ENCODE peak calls at places on chromosomes 6 and 20, in seven cellular contexts. V is lower leg skin, S is heart left ventricle, O is upper lobe of right lung, N is AG08396, C is NCI-H1092, I is posterior cingulate gyrus. E is an unnamed sample.

GRCh38 chr20:61256365-61256764 is 4.3 kb downstream of the CDH4 start:
- DNase-seq in V (no peak), S (no peak), O (no peak), N (no peak), C (no peak), I (no peak), E (no peak)

GRCh38 chr6:106609699-106610098 is 19.6 kb downstream of the RTN4IP1 start:
- DNase-seq in V (no peak), S (no peak), O (no peak), N (no peak), C (peak; percentile 17), I (no peak), E (no peak)

GRCh38 chr6:34696189-34696738 is 303 bp downstream of the ILRUN start:
- DNase-seq in V (peak; percentile 93), S (no peak), O (peak; percentile 85), N (no peak), C (no peak), I (no peak), E (peak; percentile 47)

GRCh38 chr20:25226433-25227316 is 21.2 kb upstream of the PYGB start:
- DNase-seq in V (peak; percentile 82), S (peak; percentile 86), O (no peak), N (no peak), C (no peak), I (no peak), E (peak; percentile 40)

GRCh38 chr6:121223930-121224329 is 110.3 kb downstream of the TBC1D32 start:
- DNase-seq in V (no peak), S (no peak), O (no peak), N (no peak), C (no peak), I (no peak), E (no peak)

GRCh38 chr6:372336-372911 is 19.1 kb upstream of the IRF4 start:
- DNase-seq in V (no peak), S (no peak), O (no peak), N (no peak), C (no peak), I (no peak), E (no peak)

GRCh38 chr6:101116337-101116736 is 235.2 kb upstream of the ASCC3 start:
- DNase-seq in V (no peak), S (no peak), O (no peak), N (no peak), C (no peak), I (no peak), E (no peak)

GRCh38 chr6:27863962-27864905 is 48.0 kb downstream of the OR2B2 start:
- DNase-seq in V (no peak), S (no peak), O (peak; percentile 68), N (peak; percentile 7), C (no peak), I (no peak), E (no peak)

GRCh38 chr6:72522735-72523141 is 99.1 kb upstream of the KCNQ5 start:
- DNase-seq in V (no peak), S (no peak), O (no peak), N (no peak), C (no peak), I (peak; percentile 9), E (no peak)

GRCh38 chr6:33430991-33431879 is 11.4 kb downstream of the SYNGAP1 start:
- DNase-seq in V (no peak), S (peak; percentile 66), O (no peak), N (peak; percentile 93), C (no peak), I (peak; percentile 82), E (peak; percentile 93)

GRCh38 chr6:40347571-40348011 is 239.6 kb downstream of the LRFN2 start:
- DNase-seq in V (peak; percentile 57), S (no peak), O (no peak), N (no peak), C (no peak), I (no peak), E (no peak)

GRCh38 chr6:149130093-149130872 is 187.2 kb upstream of the TAB2 start:
- DNase-seq in V (no peak), S (no peak), O (no peak), N (no peak), C (no peak), I (no peak), E (no peak)

GRCh38 chr20:61436674-61437279 is 184.7 kb downstream of the CDH4 start:
- DNase-seq in V (no peak), S (no peak), O (peak; percentile 22), N (no peak), C (no peak), I (no peak), E (peak; percentile 60)

GRCh38 chr6:152946484-152946883 is 36.4 kb downstream of the FBXO5 start:
- DNase-seq in V (no peak), S (no peak), O (no peak), N (no peak), C (no peak), I (no peak), E (no peak)

GRCh38 chr20:9518776-9519175 is 4.4 kb downstream of the LAMP5 start:
- DNase-seq in V (no peak), S (no peak), O (no peak), N (no peak), C (no peak), I (no peak), E (no peak)

GRCh38 chr6:69865126-69865525 is 1.2 kb upstream of the COL19A1 start:
- DNase-seq in V (no peak), S (no peak), O (no peak), N (peak; percentile 33), C (no peak), I (no peak), E (peak; percentile 43)

GRCh38 chr6:190596-191395 is 101.5 kb upstream of the DUSP22 start:
- DNase-seq in V (peak; percentile 60), S (no peak), O (peak; percentile 26), N (no peak), C (no peak), I (no peak), E (no peak)

GRCh38 chr20:13009682-13010406 is 1.1 kb downstream of the SPTLC3 start:
- DNase-seq in V (no peak), S (peak; percentile 55), O (no peak), N (peak; percentile 51), C (no peak), I (no peak), E (peak; percentile 29)

GRCh38 chr6:26087284-26088115 is at the start of gene HFE:
- DNase-seq in V (peak; percentile 90), S (peak; percentile 57), O (peak; percentile 79), N (peak; percentile 50), C (no peak), I (peak; percentile 46), E (peak; percentile 50)

GRCh38 chr20:58498445-58499068 is 16.6 kb downstream of the APCDD1L start:
- DNase-seq in V (peak; percentile 61), S (no peak), O (no peak), N (no peak), C (no peak), I (no peak), E (no peak)

GRCh38 chr6:52654007-52654406 is 16.9 kb upstream of the TMEM14A start:
- DNase-seq in V (no peak), S (no peak), O (no peak), N (no peak), C (no peak), I (no peak), E (no peak)

GRCh38 chr6:45116714-45117410 is 211.3 kb upstream of the RUNX2 start:
- DNase-seq in V (no peak), S (no peak), O (no peak), N (peak; percentile 8), C (no peak), I (no peak), E (peak; percentile 9)

GRCh38 chr20:32585011-32585518 is at the start of gene NOL4L:
- DNase-seq in V (no peak), S (no peak), O (no peak), N (peak; percentile 64), C (no peak), I (peak; percentile 74), E (peak; percentile 45)

GRCh38 chr6:15628499-15629131 is 34.2 kb downstream of the DTNBP1 start:
- DNase-seq in V (no peak), S (no peak), O (no peak), N (peak; percentile 73), C (no peak), I (no peak), E (peak; percentile 23)

GRCh38 chr6:67640462-67640861 is 994.6 kb upstream of the ADGRB3 start:
- DNase-seq in V (no peak), S (no peak), O (no peak), N (no peak), C (no peak), I (no peak), E (no peak)

GRCh38 chr6:53862517-53863457 is 68.0 kb downstream of the LRRC1 start:
- DNase-seq in V (no peak), S (no peak), O (no peak), N (peak; percentile 68), C (no peak), I (peak; percentile 31), E (peak; percentile 23)

GRCh38 chr6:31969712-31970603 is 2.0 kb downstream of the DXO start:
- DNase-seq in V (no peak), S (peak; percentile 10), O (no peak), N (peak; percentile 39), C (no peak), I (no peak), E (peak; percentile 62)

GRCh38 chr6:34011298-34011697 is 134.6 kb downstream of the GRM4 start:
- DNase-seq in V (no peak), S (no peak), O (no peak), N (no peak), C (no peak), I (no peak), E (no peak)

GRCh38 chr6:70547313-70547712 is 19.4 kb upstream of the SDHAF4 start:
- DNase-seq in V (no peak), S (no peak), O (no peak), N (no peak), C (no peak), I (no peak), E (peak; percentile 9)

GRCh38 chr6:12182676-12183075 is 107.5 kb upstream of the EDN1 start:
- DNase-seq in V (no peak), S (no peak), O (no peak), N (peak; percentile 37), C (no peak), I (no peak), E (no peak)

E was measured in hepatic stellate cell.